ENCODE peak calls at places on chromosome 15, in five cellular contexts. Q is neural progenitor cell; S is WERI-Rb-1; P is sigmoid colon; K is naive thymus-derived CD4-positive, alpha-beta T cell. T is an unnamed sample. For H3K27me3 and H3K36me3, the result is how much of the 10 kb centered on the place peaks cover.

GRCh38 chr15:34436956-34437442 is 609 bp downstream of the GOLGA8A start:
- DNase-seq in Q (peak), K (peak), S (peak), P (no peak), T (peak)

GRCh38 chr15:74170845-74171578 is 2.5 kb upstream of the ISLR start:
- DNase-seq in S (no peak), Q (no peak), P (peak), K (no peak), T (no peak)

GRCh38 chr15:55279746-55280351 is 9.8 kb downstream of the RAB27A start:
- DNase-seq in Q (no peak), P (no peak), K (peak), S (no peak), T (no peak)

GRCh38 chr15:84601555-84601838 is 688 bp downstream of the ZSCAN2 start:
- DNase-seq in K (no peak), Q (no peak), S (no peak), P (no peak), T (no peak)

GRCh38 chr15:29074045-29074444 is 188.3 kb downstream of the APBA2 start:
- DNase-seq in P (no peak), Q (no peak), S (no peak), K (no peak), T (no peak)

GRCh38 chr15:75596703-75597345 is 17.7 kb upstream of the PTPN9 start:
- DNase-seq in Q (no peak), P (no peak), S (no peak), K (no peak), T (no peak)

GRCh38 chr15:99031681-99032080 is 24.1 kb upstream of the PGPEP1L start:
- DNase-seq in K (no peak), P (no peak), Q (no peak), S (no peak), T (no peak)

GRCh38 chr15:53611145-53611920 is 148.1 kb downstream of the WDR72 start:
- DNase-seq in K (no peak), Q (no peak), S (no peak), P (no peak), T (no peak)

GRCh38 chr15:38477637-38478036 is 23.7 kb downstream of the FAM98B start:
- DNase-seq in S (no peak), P (no peak), K (no peak), Q (no peak), T (no peak)

GRCh38 chr15:35885870-35886269 is 339.9 kb upstream of the DPH6 start:
- DNase-seq in S (no peak), P (no peak), K (no peak), Q (no peak), T (no peak)

GRCh38 chr15:31157644-31158069 is 56.1 kb upstream of the TRPM1 start:
- DNase-seq in K (no peak), S (no peak), Q (no peak), P (no peak), T (no peak)
- H3K27me3 ChIP-seq in K (under half), S (under half), Q (under half), P (under half), T (under half)

GRCh38 chr15:85622432-85622831 is 172.3 kb downstream of the KLHL25 start:
- DNase-seq in Q (no peak), K (no peak), S (peak), P (no peak), T (no peak)
- H3K4me3 ChIP-seq in Q (no peak), K (no peak), S (no peak), P (peak), T (no peak)

GRCh38 chr15:69666441-69666882 is 213.8 kb downstream of the RPLP1 start:
- DNase-seq in K (peak), Q (no peak), P (no peak), S (no peak), T (no peak)
- H3K36me3 ChIP-seq in K (under half), Q (under half), P (under half), S (under half), T (under half)

GRCh38 chr15:59594493-59594942 is 17.1 kb upstream of the GCNT3 start:
- DNase-seq in Q (no peak), K (no peak), P (no peak), S (no peak), T (no peak)
- H3K27me3 ChIP-seq in Q (under half), K (under half), P (under half), S (under half), T (under half)

GRCh38 chr15:70290708-70291107 is 193.0 kb upstream of the TLE3 start:
- DNase-seq in S (no peak), P (no peak), K (no peak), Q (no peak), T (no peak)

GRCh38 chr15:70291696-70292510 is 194.2 kb upstream of the TLE3 start:
- DNase-seq in K (no peak), S (no peak), Q (no peak), P (no peak), T (no peak)

GRCh38 chr15:70291295-70291694 is 193.6 kb upstream of the TLE3 start:
- DNase-seq in P (no peak), K (no peak), S (no peak), Q (no peak), T (no peak)

GRCh38 chr15:70292511-70292760 is 194.7 kb upstream of the TLE3 start:
- DNase-seq in P (no peak), K (no peak), Q (no peak), S (no peak), T (no peak)

GRCh38 chr15:70289191-70289955 is 191.7 kb upstream of the TLE3 start:
- DNase-seq in Q (peak), K (no peak), P (peak), S (no peak), T (no peak)
- H3K4me3 ChIP-seq in Q (no peak), K (no peak), P (no peak), S (no peak), T (no peak)

GRCh38 chr15:96183927-96184266 is 146.6 kb upstream of the NR2F2 start:
- DNase-seq in P (no peak), Q (no peak), K (no peak), S (no peak), T (no peak)

GRCh38 chr15:96180062-96180745 is 150.3 kb upstream of the NR2F2 start:
- DNase-seq in P (no peak), K (no peak), S (no peak), Q (no peak), T (no peak)

GRCh38 chr15:96183020-96183926 is 147.2 kb upstream of the NR2F2 start:
- DNase-seq in P (no peak), K (no peak), S (no peak), Q (peak), T (no peak)

GRCh38 chr15:96181873-96182301 is 148.6 kb upstream of the NR2F2 start:
- DNase-seq in P (peak), S (no peak), Q (no peak), K (no peak), T (no peak)

GRCh38 chr15:96181217-96181616 is 149.3 kb upstream of the NR2F2 start:
- DNase-seq in P (no peak), S (no peak), Q (no peak), K (no peak), T (no peak)
- H3K36me3 ChIP-seq in P (under half), S (under half), Q (under half), K (under half), T (under half)

GRCh38 chr15:78942741-78943140 is 2.1 kb downstream of the CTSH start:
- DNase-seq in S (no peak), Q (no peak), K (no peak), P (no peak), T (no peak)
- H3K27me3 ChIP-seq in S (under half), Q (half or more), K (under half), P (under half), T (under half)

DNA sequence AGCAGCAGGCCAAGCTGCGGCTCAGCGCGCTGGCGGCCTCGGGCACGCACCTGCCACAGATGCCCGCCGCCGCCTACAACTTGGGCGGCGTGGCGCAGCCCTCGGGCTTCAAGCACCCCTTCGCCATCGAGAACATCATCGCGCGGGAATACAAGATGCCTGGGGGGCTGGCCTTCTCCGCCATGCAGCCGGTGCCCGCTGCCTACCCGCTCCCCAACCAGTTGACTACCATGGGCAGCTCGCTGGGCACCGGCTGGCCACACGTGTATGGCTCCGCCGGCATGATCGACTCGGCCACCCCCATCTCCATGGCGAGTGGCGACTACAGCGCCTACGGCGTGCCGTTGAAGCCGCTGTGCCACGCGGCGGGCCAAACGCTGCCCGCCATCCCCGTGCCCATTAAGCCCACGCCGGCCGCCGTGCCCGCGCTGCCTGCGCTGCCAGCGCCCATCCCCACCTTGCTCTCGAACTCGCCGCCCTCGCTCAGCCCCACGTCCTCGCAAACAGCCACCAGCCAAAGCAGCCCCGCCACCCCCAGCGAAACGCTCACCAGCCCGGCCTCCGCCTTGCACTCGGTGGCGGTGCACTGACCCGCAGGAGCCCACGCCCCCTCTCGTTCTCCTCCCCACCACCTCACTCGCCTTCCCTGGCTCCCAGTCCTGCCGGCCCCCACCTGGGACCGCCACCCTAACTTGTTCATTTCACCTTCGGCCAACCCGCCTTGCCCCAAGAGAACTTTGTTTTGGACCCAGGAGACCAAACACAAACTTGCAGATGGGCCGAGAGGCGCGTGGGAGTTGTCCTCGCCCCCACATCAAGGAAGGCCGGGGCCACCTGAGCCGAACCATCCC is 1.5 kb downstream of the FOXB1 start:
- DNase-seq in S (peak), K (no peak), P (no peak), Q (peak), T (peak)
- H3K4me3 ChIP-seq in S (peak), K (peak), P (no peak), Q (peak), T (peak)

GRCh38 chr15:40775007-40775406 is 5.2 kb downstream of the C15orf62 start:
- DNase-seq in S (no peak), Q (no peak), P (no peak), K (no peak), T (no peak)
- H3K36me3 ChIP-seq in S (under half), Q (under half), P (under half), K (under half), T (under half)

GRCh38 chr15:89402406-89402805 is 67.8 kb upstream of the POLG start:
- DNase-seq in Q (no peak), S (no peak), K (no peak), P (no peak), T (no peak)
- H3K27me3 ChIP-seq in Q (half or more), S (under half), K (under half), P (under half), T (half or more)

T was measured in H7.